ENCODE peak calls at places on chromosomes 2 and 18, in five cellular contexts. One of them, this sample, is unnamed.

GRCh38 chr2:39179974-39180960 is 59.4 kb upstream of the SOS1 start:
- DNase-seq in keratinocyte: no peak
- DNase-seq in A549: no peak
- DNase-seq in GM12878: no peak
- DNase-seq in right lobe of liver: no peak
- DNase-seq in this sample: no peak

GRCh38 chr2:207836526-207837133 is 66.9 kb upstream of the FZD5 start:
- DNase-seq in keratinocyte: no peak
- DNase-seq in A549: no peak
- DNase-seq in GM12878: no peak
- DNase-seq in right lobe of liver: no peak
- DNase-seq in this sample: no peak

GRCh38 chr2:84482588-84482987 is 23.5 kb upstream of the SUCLG1 start:
- DNase-seq in keratinocyte: no peak
- DNase-seq in A549: no peak
- DNase-seq in GM12878: no peak
- DNase-seq in right lobe of liver: no peak
- DNase-seq in this sample: no peak

GRCh38 chr2:53787255-53787910 is 539 bp downstream of the ERLEC1 start:
- DNase-seq in keratinocyte: no peak
- DNase-seq in A549: peak; percentile 9
- DNase-seq in GM12878: no peak
- DNase-seq in right lobe of liver: no peak
- DNase-seq in this sample: no peak

GRCh38 chr2:175730025-175730424 is 272.0 kb downstream of the LNPK start:
- DNase-seq in keratinocyte: no peak
- DNase-seq in A549: no peak
- DNase-seq in GM12878: no peak
- DNase-seq in right lobe of liver: no peak
- DNase-seq in this sample: no peak

GRCh38 chr2:113979172-113980128 is 89.6 kb downstream of the ACTR3 start:
- DNase-seq in keratinocyte: no peak
- DNase-seq in A549: peak; percentile 46
- DNase-seq in GM12878: no peak
- DNase-seq in right lobe of liver: no peak
- DNase-seq in this sample: peak; percentile 80

GRCh38 chr2:96663829-96664228 is 21.3 kb downstream of the FER1L5 start:
- DNase-seq in keratinocyte: no peak
- DNase-seq in A549: no peak
- DNase-seq in GM12878: no peak
- DNase-seq in right lobe of liver: no peak
- DNase-seq in this sample: peak; percentile 54

GRCh38 chr2:101808006-101808562 is 110.6 kb downstream of the MAP4K4 start:
- DNase-seq in keratinocyte: no peak
- DNase-seq in A549: no peak
- DNase-seq in GM12878: no peak
- DNase-seq in right lobe of liver: no peak
- DNase-seq in this sample: no peak

GRCh38 chr2:217521820-217522219 is 481.0 kb downstream of the TNS1 start:
- DNase-seq in keratinocyte: no peak
- DNase-seq in A549: no peak
- DNase-seq in GM12878: no peak
- DNase-seq in right lobe of liver: no peak
- DNase-seq in this sample: no peak

GRCh38 chr2:223563462-223563861 is 38.7 kb downstream of the SCG2 start:
- DNase-seq in keratinocyte: peak; percentile 66
- DNase-seq in A549: peak; percentile 88
- DNase-seq in GM12878: no peak
- DNase-seq in right lobe of liver: no peak
- DNase-seq in this sample: no peak

GRCh38 chr2:223724831-223725230 is 112.6 kb downstream of the AP1S3 start:
- DNase-seq in keratinocyte: no peak
- DNase-seq in A549: peak; percentile 20
- DNase-seq in GM12878: no peak
- DNase-seq in right lobe of liver: no peak
- DNase-seq in this sample: no peak

GRCh38 chr2:15614545-15615309 is 23.1 kb downstream of the DDX1 start:
- DNase-seq in keratinocyte: no peak
- DNase-seq in A549: no peak
- DNase-seq in GM12878: no peak
- DNase-seq in right lobe of liver: no peak
- DNase-seq in this sample: no peak

GRCh38 chr2:159009940-159010339 is 41.5 kb downstream of the TANC1 start:
- DNase-seq in keratinocyte: no peak
- DNase-seq in A549: no peak
- DNase-seq in GM12878: no peak
- DNase-seq in right lobe of liver: no peak
- DNase-seq in this sample: no peak

GRCh38 chr2:100321181-100321880 is 970 bp downstream of the LONRF2 start:
- DNase-seq in keratinocyte: no peak
- DNase-seq in A549: peak; percentile 77
- DNase-seq in GM12878: no peak
- DNase-seq in right lobe of liver: peak; percentile 56
- DNase-seq in this sample: peak; percentile 36

GRCh38 chr2:25797607-25798488 is 80.4 kb downstream of the ASXL2 start:
- DNase-seq in keratinocyte: no peak
- DNase-seq in A549: no peak
- DNase-seq in GM12878: no peak
- DNase-seq in right lobe of liver: no peak
- DNase-seq in this sample: no peak

DNA sequence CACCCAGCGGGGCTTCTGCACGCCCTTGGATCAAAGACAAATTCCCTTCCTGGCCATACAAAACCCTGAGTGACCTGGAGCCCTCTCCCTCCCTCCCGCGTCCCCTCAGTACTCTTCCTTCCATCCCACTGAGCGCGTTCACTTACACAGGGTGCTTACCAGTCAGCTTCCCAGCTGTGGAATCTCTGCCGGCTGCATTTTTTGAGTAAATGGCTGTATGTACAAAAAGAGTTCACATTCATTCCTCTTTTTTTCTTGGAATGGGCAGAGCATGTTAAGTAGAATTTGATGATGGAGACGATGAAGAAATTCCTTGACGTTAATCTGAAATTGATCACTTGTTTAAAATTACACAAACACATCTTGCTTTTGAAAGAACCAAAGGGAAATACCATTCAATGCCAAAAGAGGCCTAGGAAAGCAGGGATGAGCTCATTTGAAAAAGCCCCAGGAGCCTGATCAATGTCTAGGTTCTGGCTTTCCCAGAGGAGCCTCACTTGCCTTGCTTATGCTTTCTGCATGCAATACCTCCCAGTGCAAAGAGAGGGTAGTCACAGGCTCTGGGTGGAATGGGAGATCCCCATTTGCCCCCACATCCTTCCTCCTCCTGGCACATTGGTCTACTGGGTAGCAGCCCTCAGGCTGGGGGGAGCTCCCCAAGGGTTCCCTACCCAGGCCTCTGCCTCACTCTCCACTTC is 12.2 kb upstream of the SMAD7 start:
- DNase-seq in keratinocyte: no peak
- DNase-seq in A549: no peak
- DNase-seq in GM12878: no peak
- DNase-seq in right lobe of liver: no peak
- DNase-seq in this sample: no peak
- TF ChIP-seq CTCF in keratinocyte: no peak
- TF ChIP-seq CTCF in A549: no peak
- TF ChIP-seq CTCF in GM12878: no peak
- TF ChIP-seq CTCF in right lobe of liver: no peak
- TF ChIP-seq CTCF in this sample: no peak

GRCh38 chr18:58558514-58558913 is 70.4 kb downstream of the ALPK2 start:
- DNase-seq in keratinocyte: no peak
- DNase-seq in A549: no peak
- DNase-seq in GM12878: no peak
- DNase-seq in right lobe of liver: no peak
- DNase-seq in this sample: no peak
- TF ChIP-seq CTCF in keratinocyte: no peak
- TF ChIP-seq CTCF in A549: no peak
- TF ChIP-seq CTCF in GM12878: no peak
- TF ChIP-seq CTCF in right lobe of liver: no peak
- TF ChIP-seq CTCF in this sample: no peak

GRCh38 chr2:45729753-45730512 is 78.5 kb downstream of the PRKCE start:
- DNase-seq in keratinocyte: no peak
- DNase-seq in A549: peak; percentile 53
- DNase-seq in GM12878: peak; percentile 88
- DNase-seq in right lobe of liver: no peak
- DNase-seq in this sample: no peak
- TF ChIP-seq CTCF in keratinocyte: peak; percentile 37
- TF ChIP-seq CTCF in A549: no peak
- TF ChIP-seq CTCF in GM12878: peak; percentile 55
- TF ChIP-seq CTCF in right lobe of liver: peak; percentile 4
- TF ChIP-seq CTCF in this sample: no peak

GRCh38 chr2:8986327-8986976 is 17.0 kb downstream of the MBOAT2 start:
- DNase-seq in keratinocyte: no peak
- DNase-seq in A549: peak; percentile 46
- DNase-seq in GM12878: no peak
- DNase-seq in right lobe of liver: no peak
- DNase-seq in this sample: no peak
- TF ChIP-seq CTCF in keratinocyte: peak; percentile 14
- TF ChIP-seq CTCF in A549: peak; percentile 22
- TF ChIP-seq CTCF in GM12878: peak; percentile 52
- TF ChIP-seq CTCF in right lobe of liver: no peak
- TF ChIP-seq CTCF in this sample: no peak

GRCh38 chr2:238239872-238240760 is at the start of gene HES6:
- DNase-seq in keratinocyte: no peak
- DNase-seq in A549: peak; percentile 88
- DNase-seq in GM12878: no peak
- DNase-seq in right lobe of liver: peak; percentile 91
- DNase-seq in this sample: peak; percentile 96
- TF ChIP-seq CTCF in keratinocyte: no peak
- TF ChIP-seq CTCF in A549: no peak
- TF ChIP-seq CTCF in GM12878: no peak
- TF ChIP-seq CTCF in right lobe of liver: peak; percentile 9
- TF ChIP-seq CTCF in this sample: no peak

GRCh38 chr2:111897630-111897923 is 830 bp upstream of the MERTK start:
- DNase-seq in keratinocyte: no peak
- DNase-seq in A549: no peak
- DNase-seq in GM12878: no peak
- DNase-seq in right lobe of liver: no peak
- DNase-seq in this sample: no peak
- TF ChIP-seq CTCF in keratinocyte: no peak
- TF ChIP-seq CTCF in A549: no peak
- TF ChIP-seq CTCF in GM12878: no peak
- TF ChIP-seq CTCF in right lobe of liver: no peak
- TF ChIP-seq CTCF in this sample: no peak

GRCh38 chr2:205902899-205903236 is 183.1 kb downstream of the INO80D start:
- DNase-seq in keratinocyte: no peak
- DNase-seq in A549: no peak
- DNase-seq in GM12878: no peak
- DNase-seq in right lobe of liver: no peak
- DNase-seq in this sample: no peak

GRCh38 chr2:205904873-205905272 is 181.1 kb downstream of the INO80D start:
- DNase-seq in keratinocyte: no peak
- DNase-seq in A549: no peak
- DNase-seq in GM12878: no peak
- DNase-seq in right lobe of liver: no peak
- DNase-seq in this sample: no peak

GRCh38 chr2:205906419-205906818 is 179.6 kb downstream of the INO80D start:
- DNase-seq in keratinocyte: no peak
- DNase-seq in A549: no peak
- DNase-seq in GM12878: no peak
- DNase-seq in right lobe of liver: no peak
- DNase-seq in this sample: no peak

GRCh38 chr2:205902041-205902898 is 183.7 kb downstream of the INO80D start:
- DNase-seq in keratinocyte: no peak
- DNase-seq in A549: peak; percentile 13
- DNase-seq in GM12878: no peak
- DNase-seq in right lobe of liver: no peak
- DNase-seq in this sample: no peak

DNA sequence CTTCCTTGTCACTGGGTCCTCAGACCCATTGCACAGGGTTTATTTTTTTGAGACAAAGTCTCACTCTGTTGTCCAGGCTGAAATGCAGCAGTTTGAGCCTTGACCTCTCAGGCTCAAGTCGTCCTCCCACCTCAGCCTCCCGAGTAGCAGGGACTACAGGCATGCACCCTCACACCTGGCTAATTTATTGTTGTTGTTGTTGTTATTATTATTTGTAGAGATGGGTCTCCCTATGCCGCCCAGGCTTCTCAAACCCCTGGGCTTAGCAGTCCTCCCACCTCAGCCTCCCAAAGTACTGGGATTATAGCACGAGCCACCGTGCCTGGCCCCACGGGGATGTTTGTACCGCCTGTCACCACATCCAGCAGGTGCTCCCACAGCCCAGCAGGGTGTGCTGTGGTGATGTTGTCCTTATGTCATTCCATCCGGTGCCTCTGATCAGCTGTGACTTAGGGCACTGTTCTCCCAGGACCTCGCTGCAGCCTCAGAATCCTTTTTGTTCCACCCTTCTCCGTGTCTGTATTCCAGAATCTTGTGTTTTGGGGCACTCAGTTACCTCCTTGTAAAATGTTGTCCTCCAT is 182.3 kb downstream of the INO80D start:
- DNase-seq in keratinocyte: no peak
- DNase-seq in A549: peak; percentile 67
- DNase-seq in GM12878: no peak
- DNase-seq in right lobe of liver: peak; percentile 55
- DNase-seq in this sample: no peak
- TF ChIP-seq CTCF in keratinocyte: peak; percentile 62
- TF ChIP-seq CTCF in A549: peak; percentile 46
- TF ChIP-seq CTCF in GM12878: no peak
- TF ChIP-seq CTCF in right lobe of liver: peak; percentile 70
- TF ChIP-seq CTCF in this sample: peak; percentile 11

DNA sequence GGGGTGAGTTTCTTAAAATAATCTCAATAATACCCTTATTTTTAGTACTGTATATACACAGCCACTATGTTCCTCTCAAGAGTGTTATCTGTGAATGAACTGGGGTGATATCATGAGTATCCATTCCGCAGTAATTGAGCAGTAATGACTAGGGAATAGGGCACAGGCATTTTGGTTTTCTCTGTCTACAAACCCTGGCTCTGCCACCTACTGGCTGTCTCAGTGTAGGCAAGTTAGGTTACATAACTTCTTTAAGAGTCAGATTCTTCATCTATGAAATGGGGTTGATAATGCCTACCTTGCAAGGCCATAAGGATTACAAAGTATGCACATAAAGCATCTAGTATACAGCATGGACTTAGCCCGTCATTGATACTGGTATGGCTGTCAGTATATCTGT is 555.8 kb downstream of the NRXN1 start:
- DNase-seq in keratinocyte: no peak
- DNase-seq in A549: no peak
- DNase-seq in GM12878: no peak
- DNase-seq in right lobe of liver: no peak
- DNase-seq in this sample: no peak
- TF ChIP-seq CTCF in keratinocyte: peak; percentile 62
- TF ChIP-seq CTCF in A549: no peak
- TF ChIP-seq CTCF in GM12878: no peak
- TF ChIP-seq CTCF in right lobe of liver: no peak
- TF ChIP-seq CTCF in this sample: no peak

DNA sequence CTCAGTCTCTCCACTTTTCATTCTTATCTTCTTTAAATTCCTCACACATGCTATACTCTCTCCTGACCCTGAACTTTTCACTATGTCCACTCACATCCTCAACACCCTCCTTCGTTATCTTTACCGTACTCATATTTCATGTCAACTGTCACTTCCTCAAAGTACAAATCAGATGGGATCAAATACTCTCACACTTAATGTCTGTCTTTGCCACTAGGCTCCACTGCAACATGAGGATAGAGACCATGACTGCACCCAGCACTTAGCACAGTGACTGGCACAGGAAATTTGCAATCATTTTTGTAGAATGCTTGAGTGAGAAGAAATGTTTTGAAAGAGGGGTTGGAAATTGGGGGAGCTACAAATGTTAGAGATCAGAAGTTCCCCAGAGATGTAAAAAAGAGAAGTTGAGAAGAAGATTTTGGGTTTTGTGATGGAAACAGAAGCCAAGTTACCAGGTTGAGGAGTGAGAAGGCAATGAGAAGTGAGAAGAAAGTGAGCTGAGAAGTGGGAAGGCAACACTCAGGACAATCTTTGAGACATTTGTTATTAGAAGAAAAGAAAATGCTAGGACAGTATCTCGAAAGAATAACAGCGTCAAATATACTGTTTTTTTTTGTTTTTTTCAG is 87.0 kb downstream of the CCDC141 start:
- DNase-seq in keratinocyte: no peak
- DNase-seq in A549: no peak
- DNase-seq in GM12878: no peak
- DNase-seq in right lobe of liver: no peak
- DNase-seq in this sample: no peak
- TF ChIP-seq CTCF in keratinocyte: no peak
- TF ChIP-seq CTCF in A549: no peak
- TF ChIP-seq CTCF in GM12878: no peak
- TF ChIP-seq CTCF in right lobe of liver: no peak
- TF ChIP-seq CTCF in this sample: no peak

This sample was measured in left lung.